ENCODE peak calls at places on chromosome 13, in five cellular contexts. Z is heart right ventricle, M is foreskin fibroblast, C is fibroblast of mammary gland, L is MM.1S. V is an unnamed sample.

GRCh38 chr13:76968041-76968440 is 19.7 kb downstream of the ACOD1 start:
- DNase-seq in C (no peak), Z (no peak), M (no peak), L (no peak), V (no peak)

GRCh38 chr13:110200276-110200675 is 106.7 kb downstream of the COL4A1 start:
- DNase-seq in Z (no peak), M (no peak), C (no peak), L (no peak), V (no peak)

GRCh38 chr13:38045278-38046048 is 175.9 kb upstream of the TRPC4 start:
- DNase-seq in M (peak), C (peak), Z (no peak), L (peak), V (peak)

GRCh38 chr13:71417205-71417604 is 449.8 kb downstream of the DACH1 start:
- DNase-seq in L (no peak), Z (no peak), M (peak), C (no peak), V (no peak)

GRCh38 chr13:90968510-90968909 is 379.0 kb upstream of the MIR17HG start:
- DNase-seq in Z (no peak), L (no peak), C (peak), M (no peak), V (no peak)

GRCh38 chr13:76879211-76879875 is 6.9 kb downstream of the KCTD12 start:
- DNase-seq in C (peak), L (peak), M (peak), Z (peak), V (peak)

GRCh38 chr13:105572401-105572800 is 963.1 kb downstream of the EFNB2 start:
- DNase-seq in C (no peak), L (no peak), M (peak), Z (no peak), V (no peak)

GRCh38 chr13:42215578-42216421 is 56.2 kb upstream of the AKAP11 start:
- DNase-seq in L (peak), Z (no peak), C (peak), M (peak), V (peak)

GRCh38 chr13:37201081-37201480 is 95.6 kb upstream of the CSNK1A1L start:
- DNase-seq in C (no peak), M (peak), Z (no peak), L (no peak), V (no peak)

GRCh38 chr13:110913322-110913721 is 1.5 kb downstream of the ANKRD10 start:
- DNase-seq in Z (no peak), C (peak), L (peak), M (peak), V (peak)

GRCh38 chr13:48496271-48496670 is 36.6 kb downstream of the RCBTB2 start:
- DNase-seq in Z (no peak), L (no peak), C (no peak), M (no peak), V (no peak)

GRCh38 chr13:77389617-77389984 is 62.7 kb upstream of the MYCBP2 start:
- DNase-seq in L (no peak), C (no peak), Z (no peak), M (no peak), V (no peak)

GRCh38 chr13:51292000-51292550 is 47.4 kb upstream of the SERPINE3 start:
- DNase-seq in Z (no peak), M (peak), L (no peak), C (peak), V (peak)

GRCh38 chr13:28718186-28718537 is 608 bp downstream of the SLC46A3 start:
- DNase-seq in M (no peak), Z (no peak), L (no peak), C (peak), V (peak)

GRCh38 chr13:48635478-48635877 is 18.3 kb upstream of the CYSLTR2 start:
- DNase-seq in M (no peak), C (no peak), Z (no peak), L (no peak), V (no peak)

GRCh38 chr13:75946746-75947397 is 310.7 kb downstream of the LMO7 start:
- DNase-seq in C (no peak), L (no peak), Z (no peak), M (no peak), V (no peak)

GRCh38 chr13:23321534-23322241 is 111.8 kb downstream of the SACS start:
- DNase-seq in L (peak), Z (no peak), C (peak), M (peak), V (peak)

GRCh38 chr13:113764793-113765190 is 5.8 kb downstream of the TMEM255B start:
- DNase-seq in L (no peak), Z (no peak), C (no peak), M (no peak), V (no peak)

GRCh38 chr13:95002126-95002525 is 289.8 kb upstream of the SOX21 start:
- DNase-seq in Z (no peak), L (no peak), C (no peak), M (no peak), V (no peak)
- TF ChIP-seq CTCF in Z (no peak), L (no peak), C (no peak), M (no peak), V (no peak)

DNA sequence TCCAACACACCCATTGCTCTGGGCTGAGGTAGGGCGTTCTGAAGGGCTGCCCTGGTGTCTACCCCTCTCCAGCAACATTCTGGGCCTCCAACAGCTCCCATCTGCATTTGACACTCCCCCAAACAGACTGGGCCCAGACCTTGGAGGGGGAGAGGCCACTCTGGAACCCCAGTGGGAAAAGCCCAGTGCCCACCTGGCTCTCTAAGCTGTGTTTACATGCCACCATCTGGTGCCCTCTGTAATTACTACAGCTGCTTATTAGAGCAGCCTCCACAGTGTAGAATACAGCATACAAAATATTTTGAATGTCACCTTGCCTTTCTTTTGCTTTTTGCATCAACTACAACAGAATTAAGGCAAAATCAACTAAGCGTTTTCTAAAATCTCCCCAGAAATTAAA is 35.8 kb upstream of the TM9SF2 start:
- DNase-seq in L (no peak), M (no peak), Z (no peak), C (no peak), V (no peak)
- H3K4me3 ChIP-seq in L (no peak), M (no peak), Z (no peak), C (no peak), V (no peak)

GRCh38 chr13:95660981-95661581 is 15.9 kb upstream of the DNAJC3 start:
- DNase-seq in C (peak), Z (no peak), M (peak), L (peak), V (peak)
- TF ChIP-seq CTCF in C (peak), Z (peak), M (peak), L (peak), V (peak)

DNA sequence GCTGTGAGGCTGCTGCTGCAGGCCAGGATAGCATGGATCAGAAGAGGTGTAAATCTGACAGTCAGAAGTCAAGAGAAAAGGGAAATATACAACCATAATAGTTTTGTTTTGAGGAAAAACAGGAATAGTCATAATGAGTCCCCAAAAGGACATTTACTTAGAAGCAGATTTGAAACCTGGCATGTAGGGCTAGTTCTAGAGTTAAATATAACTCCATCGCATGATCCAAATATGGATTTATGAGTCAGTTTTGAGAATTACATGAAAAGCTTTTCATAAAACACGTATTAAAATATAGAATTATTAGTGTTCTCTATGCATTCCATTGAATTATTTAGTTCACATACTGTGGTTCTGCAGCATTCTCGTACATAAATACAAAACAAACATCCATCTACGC is 422.5 kb downstream of the KLF5 start:
- DNase-seq in M (no peak), L (no peak), Z (no peak), C (no peak), V (no peak)
- H3K4me3 ChIP-seq in M (no peak), L (no peak), Z (no peak), C (no peak), V (no peak)

GRCh38 chr13:83940742-83941141 is 58.5 kb upstream of the SLITRK1 start:
- DNase-seq in C (peak), Z (no peak), L (no peak), M (peak), V (peak)
- TF ChIP-seq CTCF in C (no peak), Z (no peak), L (no peak), M (no peak), V (no peak)

GRCh38 chr13:40798380-40798779 is 9.0 kb downstream of the SLC25A15 start:
- DNase-seq in Z (no peak), M (no peak), C (no peak), L (peak), V (no peak)
- H3K4me3 ChIP-seq in Z (no peak), M (no peak), C (no peak), L (peak), V (no peak)

GRCh38 chr13:108005231-108005630 is 210.1 kb downstream of the LIG4 start:
- DNase-seq in M (no peak), C (no peak), Z (no peak), L (no peak), V (no peak)
- TF ChIP-seq CTCF in M (no peak), C (no peak), Z (no peak), L (no peak), V (no peak)

GRCh38 chr13:44576396-44577235 is 486 bp upstream of the TSC22D1 start:
- DNase-seq in Z (no peak), M (peak), C (no peak), L (no peak), V (no peak)
- H3K4me3 ChIP-seq in Z (peak), M (peak), C (peak), L (peak), V (peak)

GRCh38 chr13:97974773-97975172 is 21.3 kb downstream of the IPO5 start:
- DNase-seq in Z (no peak), L (no peak), C (peak), M (peak), V (peak)

GRCh38 chr13:97977376-97977705 is 23.9 kb downstream of the IPO5 start:
- DNase-seq in C (peak), Z (no peak), M (no peak), L (no peak), V (peak)

GRCh38 chr13:97976551-97977375 is 23.3 kb downstream of the IPO5 start:
- DNase-seq in L (peak), M (peak), C (no peak), Z (peak), V (no peak)

GRCh38 chr13:97975280-97975850 is 21.9 kb downstream of the IPO5 start:
- DNase-seq in L (no peak), C (no peak), Z (no peak), M (peak), V (no peak)

DNA sequence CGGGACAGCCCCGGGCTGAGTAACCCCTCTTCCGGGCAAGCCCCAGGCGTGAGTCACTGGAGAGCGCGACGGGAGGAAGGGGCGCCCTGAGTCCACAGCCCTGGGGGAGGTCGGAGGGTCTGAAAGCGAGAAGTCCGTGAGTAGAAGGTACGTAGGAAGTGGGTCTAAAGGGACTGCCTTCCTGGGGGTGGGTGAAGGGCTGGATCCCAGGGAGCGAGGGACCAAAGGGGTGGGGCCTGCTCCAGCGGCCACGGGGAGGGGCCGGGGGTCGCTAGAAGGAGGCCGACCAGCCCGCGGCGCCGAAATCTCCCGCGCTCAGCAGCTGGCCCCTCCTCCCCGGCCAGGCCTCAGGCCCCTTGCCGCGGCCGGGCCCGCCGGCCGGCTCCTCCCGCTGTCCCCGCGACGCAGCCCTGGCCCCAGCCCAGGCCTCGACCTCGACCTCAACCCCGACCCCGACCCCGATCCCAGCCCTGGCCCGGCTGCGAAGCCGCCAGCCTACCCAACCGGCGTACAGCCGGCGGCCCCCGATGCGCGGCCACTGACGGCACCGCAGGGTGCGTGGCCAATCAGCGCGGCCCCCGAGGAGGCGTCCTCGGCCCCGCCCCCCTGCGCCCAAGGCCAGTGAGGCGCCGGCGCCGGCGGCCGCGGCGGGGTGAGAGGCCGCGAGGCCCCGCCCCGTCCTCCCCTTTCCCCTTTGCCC is 22.5 kb downstream of the IPO5 start:
- DNase-seq in C (peak), Z (peak), M (peak), L (peak), V (peak)
- TF ChIP-seq CTCF in C (no peak), Z (no peak), M (no peak), L (no peak), V (no peak)